ENCODE peak calls at places on chromosomes 1 and 21, in four cellular contexts. H, L, P and R are unnamed samples.
A peak's percentile ranks its signal among the peaks of the same experiment; 100 is the strongest.

GRCh38 chr1:232726048-232726779 is 79.0 kb upstream of the MAP10 start:
- DNase-seq in H (no peak), L (no peak), P (no peak), R (peak; percentile 19)

GRCh38 chr1:87968259-87968955 is 639.7 kb downstream of the LMO4 start:
- DNase-seq in H (peak; percentile 58), L (no peak), P (peak; percentile 61), R (no peak)

GRCh38 chr21:41953249-41953830 is 478 bp downstream of the C2CD2 start:
- DNase-seq in P (peak; percentile 45), H (no peak), L (no peak), R (peak; percentile 40)

GRCh38 chr1:58715108-58715507 is 15.2 kb upstream of the MYSM1 start:
- DNase-seq in P (no peak), H (no peak), L (no peak), R (no peak)

GRCh38 chr1:72284398-72285073 is 2.2 kb upstream of the NEGR1 start:
- DNase-seq in L (no peak), H (peak; percentile 45), P (peak; percentile 70), R (peak; percentile 57)

GRCh38 chr21:45208627-45208951 is 79.1 kb downstream of the POFUT2 start:
- DNase-seq in L (no peak), P (no peak), H (no peak), R (no peak)

GRCh38 chr1:94792876-94793605 is 27.1 kb upstream of the SLC44A3 start:
- DNase-seq in P (no peak), L (no peak), H (no peak), R (no peak)

GRCh38 chr1:94690033-94690712 is 130.0 kb upstream of the SLC44A3 start:
- DNase-seq in P (no peak), L (no peak), H (no peak), R (no peak)

GRCh38 chr1:187046293-187046692 is 217.5 kb downstream of the PLA2G4A start:
- DNase-seq in P (no peak), L (no peak), H (no peak), R (no peak)

GRCh38 chr1:917076-917459 is 6.7 kb upstream of the SAMD11 start:
- DNase-seq in P (no peak), L (no peak), H (no peak), R (no peak)

GRCh38 chr1:103948526-103948925 is 198.8 kb downstream of the AMY1C start:
- DNase-seq in L (no peak), P (peak; percentile 5), H (no peak), R (no peak)

GRCh38 chr1:33255347-33256311 is 663 bp upstream of the ZNF362 start:
- DNase-seq in L (peak; percentile 83), H (peak; percentile 76), P (peak; percentile 65), R (peak; percentile 60)

GRCh38 chr1:53643061-53643880 is 95.7 kb downstream of the GLIS1 start:
- DNase-seq in H (no peak), L (no peak), P (no peak), R (no peak)

GRCh38 chr1:154784924-154785531 is 85.1 kb downstream of the KCNN3 start:
- DNase-seq in H (peak; percentile 17), P (no peak), L (no peak), R (no peak)

GRCh38 chr1:2127181-2128145 is 67.1 kb downstream of the FAAP20 start:
- DNase-seq in L (no peak), P (no peak), H (no peak), R (no peak)

GRCh38 chr1:91712393-91712792 is 173.6 kb downstream of the TGFBR3 start:
- DNase-seq in L (no peak), P (no peak), H (no peak), R (no peak)

GRCh38 chr1:159595006-159595405 is 7.4 kb downstream of the APCS start:
- DNase-seq in L (no peak), P (no peak), H (no peak), R (no peak)

GRCh38 chr1:66535853-66536252 is 1.9 kb downstream of the SGIP1 start:
- DNase-seq in P (no peak), L (no peak), H (no peak), R (no peak)

GRCh38 chr1:50147451-50147850 is 38.7 kb downstream of the ELAVL4 start:
- DNase-seq in L (no peak), P (no peak), H (no peak), R (no peak)

GRCh38 chr1:178571807-178572206 is 58.9 kb downstream of the TEX35 start:
- DNase-seq in L (no peak), H (no peak), P (no peak), R (no peak)

GRCh38 chr1:178575611-178576331 is 62.9 kb downstream of the TEX35 start:
- DNase-seq in L (no peak), H (no peak), P (peak; percentile 32), R (no peak)

GRCh38 chr1:178573330-178573729 is 60.4 kb downstream of the TEX35 start:
- DNase-seq in H (no peak), L (no peak), P (no peak), R (no peak)

GRCh38 chr1:178574345-178574744 is 61.4 kb downstream of the TEX35 start:
- DNase-seq in H (no peak), L (no peak), P (no peak), R (no peak)

GRCh38 chr1:178572604-178573003 is 59.7 kb downstream of the TEX35 start:
- DNase-seq in L (no peak), P (no peak), H (no peak), R (no peak)
- TF ChIP-seq CTCF in L (no peak), P (no peak), H (no peak), R (no peak)

DNA sequence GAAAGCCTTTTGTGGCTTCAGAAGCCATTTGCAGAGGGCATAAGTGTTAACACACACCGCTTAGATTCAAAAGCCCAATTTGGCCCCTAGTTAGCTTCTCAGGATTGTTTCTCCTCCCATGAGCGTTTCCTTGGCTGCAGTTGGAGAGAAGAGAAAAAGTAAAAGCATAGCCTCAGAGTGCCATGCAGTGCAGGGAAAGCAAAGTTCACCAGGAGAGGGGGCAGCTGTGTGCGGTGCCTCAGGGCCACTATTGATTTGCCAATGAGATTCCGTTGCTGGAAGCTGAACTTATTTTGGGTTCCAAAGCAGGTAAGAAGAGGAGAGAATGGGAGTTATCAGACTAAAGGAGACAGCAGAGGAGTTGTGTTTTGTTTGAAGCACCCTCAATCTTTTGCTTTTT is 102.4 kb downstream of the SELENOF start:
- DNase-seq in L (no peak), H (no peak), P (no peak), R (no peak)
- TF ChIP-seq CTCF in L (no peak), H (no peak), P (no peak), R (no peak)

DNA sequence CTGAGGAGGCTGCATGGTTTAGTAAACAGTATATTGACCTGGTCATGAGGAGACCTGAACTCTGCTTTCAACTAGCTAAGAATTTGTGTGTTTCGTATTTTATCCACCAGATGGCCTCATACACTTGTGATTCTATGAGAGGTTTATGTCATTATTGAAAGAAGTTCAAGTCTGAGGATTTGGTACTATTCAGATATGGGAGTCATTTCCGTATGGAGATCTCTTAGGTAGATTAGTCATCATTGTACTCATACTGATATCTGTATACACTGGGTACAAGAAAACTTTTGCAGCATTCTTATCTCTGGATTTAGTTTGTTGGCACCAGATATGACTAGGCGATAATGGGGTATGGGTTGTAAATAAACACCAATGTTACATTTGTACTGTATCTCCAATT is 26.6 kb downstream of the ATF6 start:
- DNase-seq in L (peak; percentile 49), P (peak; percentile 66), H (peak; percentile 11), R (no peak)
- TF ChIP-seq CTCF in L (peak; percentile 80), P (peak; percentile 48), H (peak; percentile 62), R (peak; percentile 68)

DNA sequence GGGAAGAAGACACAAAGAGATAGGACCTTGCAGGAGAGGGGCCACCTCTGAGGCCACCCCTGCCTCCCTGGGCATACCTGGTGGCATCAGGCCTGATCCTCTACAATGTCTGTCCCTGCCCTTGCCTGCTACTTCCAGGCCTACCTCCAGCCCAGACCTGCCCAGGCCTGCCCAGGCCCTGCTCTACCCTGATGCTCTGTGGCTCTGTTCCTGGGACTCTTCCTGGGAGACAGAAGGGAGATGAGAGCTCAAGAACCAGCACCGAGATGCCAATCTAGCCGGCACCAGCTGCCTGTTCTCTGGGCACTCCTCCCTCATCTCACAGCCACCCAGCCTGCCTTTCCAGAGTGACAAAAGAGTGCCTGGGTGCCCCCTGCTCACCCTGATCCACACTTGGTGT is 2.7 kb downstream of the CELF3 start:
- DNase-seq in H (no peak), P (no peak), L (no peak), R (no peak)
- TF ChIP-seq CTCF in H (no peak), P (no peak), L (no peak), R (no peak)

DNA sequence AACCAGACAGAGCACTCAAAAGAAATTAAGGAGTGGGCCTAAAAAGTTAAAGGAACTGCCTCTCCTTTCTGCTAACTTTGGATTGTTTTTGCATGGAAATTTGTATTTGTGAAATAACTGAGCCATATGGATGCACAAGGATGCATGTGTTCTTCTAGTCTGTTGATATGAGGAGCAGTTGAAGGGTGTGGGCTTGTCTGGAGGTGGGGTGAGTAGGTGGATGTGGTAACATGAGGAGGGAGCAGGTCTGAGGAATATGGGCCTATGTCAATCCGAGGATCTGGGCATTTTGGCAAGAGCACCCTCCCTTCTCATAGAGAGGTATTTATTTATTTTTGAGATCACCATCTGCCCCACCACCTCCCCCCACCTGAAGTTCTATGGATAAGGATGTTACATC is 13.4 kb downstream of the CACNA1E start:
- DNase-seq in L (no peak), H (no peak), P (no peak), R (no peak)
- TF ChIP-seq CTCF in L (no peak), H (no peak), P (no peak), R (no peak)

GRCh38 chr1:43779266-43779665 is 71.9 kb downstream of the ST3GAL3 start:
- DNase-seq in H (no peak), L (no peak), P (no peak), R (no peak)
- TF ChIP-seq CTCF in H (no peak), L (no peak), P (no peak), R (peak; percentile 31)

DNA sequence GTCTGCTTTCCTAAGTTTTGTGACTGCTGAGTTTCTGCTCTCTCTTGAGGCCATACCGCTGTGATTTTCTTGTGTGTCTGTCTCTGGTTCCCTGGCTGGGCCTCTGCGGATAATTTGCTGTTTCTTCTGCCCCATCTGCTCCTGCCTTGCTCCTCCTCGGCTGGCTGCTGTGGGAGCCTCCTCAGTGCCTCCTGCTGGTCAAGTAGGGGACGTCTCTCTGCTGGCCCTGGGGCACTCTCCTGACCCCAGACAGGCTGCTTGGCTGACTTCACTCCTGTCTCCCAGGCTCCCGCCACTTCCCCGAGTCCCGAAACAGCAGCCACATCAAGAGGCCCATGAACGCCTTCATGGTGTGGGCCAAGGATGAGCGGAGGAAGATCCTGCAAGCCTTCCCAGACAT is 28.5 kb downstream of the ETNK2 start:
- DNase-seq in P (no peak), H (no peak), L (no peak), R (peak; percentile 54)
- TF ChIP-seq CTCF in P (peak; percentile 39), H (peak; percentile 11), L (peak; percentile 38), R (peak; percentile 41)

GRCh38 chr1:211549092-211549749 is 29.7 kb downstream of the SLC30A1 start:
- DNase-seq in L (no peak), P (no peak), H (no peak), R (no peak)
- TF ChIP-seq CTCF in L (no peak), P (no peak), H (no peak), R (no peak)